ENCODE peak calls at places on chromosomes 2 and 18, in nine cellular contexts. R is psoas muscle, D is choroid plexus epithelial cell, E is HL-60, F is uterus, P is fibroblast of villous mesenchyme, L is cardiac muscle cell, V is cardiac fibroblast, W is epithelial cell of esophagus. J is an unnamed sample.

GRCh38 chr2:17303054-17303453 is 215.2 kb downstream of the RAD51AP2 start:
- DNase-seq in R (no peak), D (peak; percentile 83), E (no peak), F (no peak), P (peak; percentile 85), L (no peak), V (no peak), W (peak; percentile 96), J (peak; percentile 36)

GRCh38 chr2:12032421-12032820 is 286.0 kb downstream of the LPIN1 start:
- DNase-seq in R (no peak), D (peak; percentile 38), E (no peak), F (no peak), P (peak; percentile 12), L (no peak), V (no peak), W (no peak), J (no peak)

GRCh38 chr2:39247512-39247911 is 3.7 kb upstream of the CDKL4 start:
- DNase-seq in R (no peak), D (no peak), E (no peak), F (no peak), P (no peak), L (no peak), V (no peak), W (no peak), J (no peak)

GRCh38 chr18:6605115-6605869 is 124.2 kb upstream of the ARHGAP28 start:
- DNase-seq in R (no peak), D (peak; percentile 38), E (no peak), F (no peak), P (no peak), L (no peak), V (peak; percentile 15), W (no peak), J (peak; percentile 69)

GRCh38 chr2:154161286-154161685 is 289.6 kb downstream of the GALNT13 start:
- DNase-seq in R (no peak), D (no peak), E (no peak), F (no peak), P (no peak), L (no peak), V (no peak), W (no peak), J (no peak)

GRCh38 chr2:203591642-203592041 is 56.5 kb upstream of the RAPH1 start:
- DNase-seq in R (no peak), D (no peak), E (no peak), F (no peak), P (no peak), L (no peak), V (no peak), W (no peak), J (peak; percentile 48)

GRCh38 chr2:184524551-184525382 is 73.6 kb upstream of the ZNF804A start:
- DNase-seq in R (peak; percentile 23), D (no peak), E (no peak), F (no peak), P (no peak), L (no peak), V (no peak), W (no peak), J (no peak)

GRCh38 chr2:188452084-188452483 is 160.4 kb downstream of the GULP1 start:
- DNase-seq in R (no peak), D (peak; percentile 22), E (no peak), F (no peak), P (peak; percentile 11), L (no peak), V (no peak), W (no peak), J (peak; percentile 47)

GRCh38 chr2:44680424-44680971 is 261.0 kb upstream of the SIX3 start:
- DNase-seq in R (no peak), D (no peak), E (no peak), F (no peak), P (no peak), L (no peak), V (no peak), W (no peak), J (no peak)

GRCh38 chr2:209610631-209611030 is 161.0 kb upstream of the UNC80 start:
- DNase-seq in R (no peak), D (no peak), E (no peak), F (no peak), P (no peak), L (no peak), V (no peak), W (no peak), J (no peak)

GRCh38 chr2:62292190-62292589 is 96.3 kb downstream of the B3GNT2 start:
- DNase-seq in R (no peak), D (peak; percentile 75), E (no peak), F (peak; percentile 35), P (peak; percentile 51), L (no peak), V (peak; percentile 34), W (peak; percentile 76), J (no peak)

DNA sequence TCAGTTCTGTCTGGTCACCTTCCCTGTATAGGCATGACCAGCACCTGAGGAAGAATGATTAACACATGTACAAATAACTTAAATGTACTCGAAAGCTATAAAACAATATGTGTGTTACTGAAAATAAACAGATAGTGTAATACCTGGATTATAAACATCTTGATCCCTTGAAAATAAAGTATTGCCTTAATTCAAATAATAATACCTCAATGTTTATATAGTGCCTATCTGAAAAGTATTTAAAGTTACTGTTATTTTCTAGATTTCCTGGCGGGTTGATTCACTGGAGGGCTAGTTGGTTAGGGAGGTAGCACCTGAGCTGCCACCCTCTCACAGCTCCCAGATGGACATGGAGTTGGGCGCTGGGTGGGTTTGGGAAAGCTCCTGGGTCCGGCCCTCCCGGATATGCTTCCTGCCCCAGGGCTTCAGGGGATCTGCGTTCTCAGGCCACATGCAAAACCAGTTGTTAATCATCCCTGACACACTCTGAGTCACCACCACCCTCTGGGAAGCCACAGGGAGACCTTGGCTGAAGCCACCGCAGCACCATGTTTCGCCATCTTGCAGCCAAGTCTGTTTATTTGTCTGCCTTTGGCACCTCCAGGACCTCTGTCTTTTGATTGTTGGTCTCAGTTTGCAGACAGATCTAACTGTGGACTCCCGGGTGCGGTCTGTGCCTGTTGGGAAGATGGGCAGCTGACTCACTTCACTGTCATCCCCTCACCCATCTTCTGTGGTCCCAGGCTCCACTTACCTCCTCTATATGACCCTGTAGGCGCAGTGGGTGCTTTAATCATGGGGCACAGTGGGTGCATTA is 35.3 kb downstream of the RAB31 start:
- DNase-seq in R (peak; percentile 50), D (peak; percentile 94), E (peak; percentile 83), F (peak; percentile 47), P (peak; percentile 96), L (no peak), V (peak; percentile 82), W (peak; percentile 99), J (peak; percentile 98)
- H3K4me3 ChIP-seq in R (no peak overlapping the region), D (no peak overlapping the region), E (no peak overlapping the region), F (no peak overlapping the region), P (no peak overlapping the region), L (no peak overlapping the region), V (no peak overlapping the region), W (no peak overlapping the region), J (no peak overlapping the region)

GRCh38 chr2:46091961-46092667 is 205.1 kb upstream of the EPAS1 start:
- DNase-seq in R (no peak), D (no peak), E (no peak), F (no peak), P (no peak), L (no peak), V (no peak), W (no peak), J (no peak)

GRCh38 chr2:46086578-46087070 is 210.6 kb upstream of the EPAS1 start:
- DNase-seq in R (no peak), D (no peak), E (no peak), F (no peak), P (no peak), L (no peak), V (peak; percentile 53), W (no peak), J (no peak)

GRCh38 chr2:46094689-46095088 is 202.5 kb upstream of the EPAS1 start:
- DNase-seq in R (no peak), D (no peak), E (no peak), F (no peak), P (no peak), L (no peak), V (no peak), W (no peak), J (no peak)

GRCh38 chr2:46087492-46087891 is 209.7 kb upstream of the EPAS1 start:
- DNase-seq in R (no peak), D (peak; percentile 67), E (no peak), F (no peak), P (no peak), L (no peak), V (no peak), W (no peak), J (no peak)

DNA sequence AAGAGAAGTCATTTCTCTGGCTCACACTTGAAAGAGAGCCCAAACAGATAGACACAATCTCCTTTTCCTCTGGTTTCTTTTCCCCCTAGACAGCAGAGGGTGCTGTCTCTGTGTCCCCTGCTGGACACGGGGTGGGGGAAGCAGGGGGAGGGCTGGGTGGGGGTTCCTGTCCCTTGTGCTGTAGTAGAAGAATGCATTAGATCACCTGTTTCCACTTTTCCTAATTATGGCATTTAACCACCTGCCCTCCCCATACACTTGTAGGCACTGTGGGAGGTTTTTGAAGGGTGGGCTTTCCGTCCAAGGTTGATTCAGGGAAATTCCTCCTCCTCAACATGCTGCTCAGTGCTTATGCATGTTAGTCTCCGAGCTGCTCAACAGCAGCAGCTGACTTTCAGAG is 206.2 kb upstream of the EPAS1 start:
- DNase-seq in R (no peak), D (no peak), E (no peak), F (no peak), P (no peak), L (no peak), V (no peak), W (no peak), J (no peak)
- TF ChIP-seq CTCF in R (no peak), D (peak; percentile 24), E (no peak), F (no peak), P (peak; percentile 20), L (no peak), V (peak; percentile 4), W (no peak), J (no peak)

GRCh38 chr2:232875256-232876070 is 5.4 kb downstream of the SNORC start:
- DNase-seq in R (peak; percentile 52), D (no peak), E (no peak), F (no peak), P (no peak), L (peak; percentile 18), V (no peak), W (no peak), J (no peak)
- H3K4me3 ChIP-seq in R (peak overlapping the region; percentile 71), D (no peak overlapping the region), E (peak overlapping the region; percentile 68), F (peak overlapping the region; percentile 18), P (no peak overlapping the region), L (peak overlapping the region; percentile 46), V (no peak overlapping the region), W (peak overlapping the region; percentile 32), J (no peak overlapping the region)

DNA sequence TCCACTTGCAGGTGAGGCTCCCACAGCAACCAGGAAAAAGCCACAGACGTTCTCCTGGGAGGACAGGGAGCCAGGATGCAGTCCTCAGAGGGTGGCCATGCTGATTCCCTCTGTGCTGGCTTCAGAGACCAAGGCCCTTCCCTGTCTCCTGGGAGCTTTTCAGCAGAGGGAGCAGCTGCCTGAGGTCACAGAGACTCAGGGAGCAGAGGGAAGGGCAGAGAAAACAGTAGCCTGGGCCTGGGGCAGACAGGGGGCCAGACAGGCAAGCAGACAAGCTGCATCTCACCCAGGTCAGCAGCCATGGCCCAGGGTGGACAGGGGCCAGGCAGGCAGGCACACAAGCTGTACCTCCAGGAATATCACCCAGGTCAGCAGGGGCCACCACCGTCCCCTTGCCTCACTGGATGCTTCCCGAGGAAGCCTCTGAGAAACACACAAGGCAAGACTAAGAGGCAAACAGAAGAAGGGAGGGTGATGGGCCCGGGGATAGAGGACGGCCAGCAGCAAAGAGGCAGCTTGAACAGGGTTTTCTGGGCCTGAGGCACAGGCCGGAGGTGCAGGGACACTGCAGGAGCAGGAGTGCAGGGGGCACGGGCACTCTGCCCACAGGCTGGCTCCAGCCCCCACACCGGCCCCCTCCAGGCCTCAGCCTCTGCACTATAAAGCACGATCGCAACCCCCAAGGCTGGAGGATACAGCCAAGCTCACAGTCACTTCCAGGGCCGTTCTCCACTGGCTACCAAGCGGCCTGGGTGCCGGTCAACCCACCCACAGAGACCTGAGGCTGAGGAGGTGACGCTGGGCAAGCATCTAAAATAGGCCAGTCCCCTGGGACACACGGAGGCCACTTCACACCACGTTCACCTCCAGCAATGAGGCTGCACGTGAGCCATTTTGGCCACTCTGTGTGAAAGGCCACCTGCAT is 6.1 kb downstream of the SLC66A2 start:
- DNase-seq in R (peak; percentile 53), D (no peak), E (no peak), F (no peak), P (no peak), L (no peak), V (no peak), W (no peak), J (no peak)
- TF ChIP-seq CTCF in R (no peak), D (no peak), E (no peak), F (no peak), P (no peak), L (no peak), V (no peak), W (no peak), J (no peak)